ENCODE peak calls at places on chromosomes 1 and 21, in seven cellular contexts. One of them, this sample, is unnamed.

GRCh38 chr21:34726627-34727337 is 58.0 kb downstream of the CLIC6 start:
- DNase-seq in stimulated activated CD4-positive, alpha-beta T cell treated with anti-CD3 and anti-CD28 coated beads, Interleukin-4, amount 100 ng/mL, for 48 hours: no peak
- DNase-seq in non-pigmented ciliary epithelial cell: peak
- DNase-seq in cardiac septum: no peak
- DNase-seq in adrenal gland: no peak
- DNase-seq in Kasumi-1: no peak
- DNase-seq in neural progenitor cell: no peak
- DNase-seq in this sample: no peak

GRCh38 chr1:204478921-204479320 is 15.7 kb downstream of the PIK3C2B start:
- DNase-seq in adrenal gland: no peak
- DNase-seq in Kasumi-1: no peak
- DNase-seq in neural progenitor cell: no peak
- DNase-seq in cardiac septum: no peak
- DNase-seq in non-pigmented ciliary epithelial cell: no peak
- DNase-seq in stimulated activated CD4-positive, alpha-beta T cell treated with anti-CD3 and anti-CD28 coated beads, Interleukin-4, amount 100 ng/mL, for 48 hours: no peak
- DNase-seq in this sample: no peak

GRCh38 chr1:221122501-221122900 is 243.3 kb downstream of the HLX start:
- DNase-seq in cardiac septum: no peak
- DNase-seq in non-pigmented ciliary epithelial cell: no peak
- DNase-seq in neural progenitor cell: no peak
- DNase-seq in Kasumi-1: no peak
- DNase-seq in stimulated activated CD4-positive, alpha-beta T cell treated with anti-CD3 and anti-CD28 coated beads, Interleukin-4, amount 100 ng/mL, for 48 hours: no peak
- DNase-seq in adrenal gland: no peak
- DNase-seq in this sample: no peak

GRCh38 chr1:57024855-57025254 is 59.0 kb upstream of the C8B start:
- DNase-seq in cardiac septum: no peak
- DNase-seq in neural progenitor cell: peak
- DNase-seq in non-pigmented ciliary epithelial cell: no peak
- DNase-seq in Kasumi-1: no peak
- DNase-seq in stimulated activated CD4-positive, alpha-beta T cell treated with anti-CD3 and anti-CD28 coated beads, Interleukin-4, amount 100 ng/mL, for 48 hours: no peak
- DNase-seq in adrenal gland: no peak
- DNase-seq in this sample: no peak

GRCh38 chr1:30683699-30684098 is 39.7 kb downstream of the MATN1 start:
- DNase-seq in neural progenitor cell: no peak
- DNase-seq in stimulated activated CD4-positive, alpha-beta T cell treated with anti-CD3 and anti-CD28 coated beads, Interleukin-4, amount 100 ng/mL, for 48 hours: no peak
- DNase-seq in Kasumi-1: no peak
- DNase-seq in adrenal gland: peak
- DNase-seq in non-pigmented ciliary epithelial cell: no peak
- DNase-seq in cardiac septum: peak
- DNase-seq in this sample: no peak

GRCh38 chr1:209835782-209836298 is 8.1 kb downstream of the UTP25 start:
- DNase-seq in adrenal gland: no peak
- DNase-seq in non-pigmented ciliary epithelial cell: no peak
- DNase-seq in neural progenitor cell: no peak
- DNase-seq in stimulated activated CD4-positive, alpha-beta T cell treated with anti-CD3 and anti-CD28 coated beads, Interleukin-4, amount 100 ng/mL, for 48 hours: peak
- DNase-seq in cardiac septum: no peak
- DNase-seq in Kasumi-1: no peak
- DNase-seq in this sample: no peak

GRCh38 chr1:12384836-12385456 is 155.1 kb downstream of the VPS13D start:
- DNase-seq in non-pigmented ciliary epithelial cell: no peak
- DNase-seq in stimulated activated CD4-positive, alpha-beta T cell treated with anti-CD3 and anti-CD28 coated beads, Interleukin-4, amount 100 ng/mL, for 48 hours: no peak
- DNase-seq in Kasumi-1: peak
- DNase-seq in cardiac septum: no peak
- DNase-seq in adrenal gland: no peak
- DNase-seq in neural progenitor cell: no peak
- DNase-seq in this sample: no peak

GRCh38 chr1:229197225-229197677 is 73.7 kb upstream of the RAB4A start:
- DNase-seq in non-pigmented ciliary epithelial cell: no peak
- DNase-seq in adrenal gland: no peak
- DNase-seq in cardiac septum: no peak
- DNase-seq in Kasumi-1: no peak
- DNase-seq in stimulated activated CD4-positive, alpha-beta T cell treated with anti-CD3 and anti-CD28 coated beads, Interleukin-4, amount 100 ng/mL, for 48 hours: no peak
- DNase-seq in neural progenitor cell: no peak
- DNase-seq in this sample: no peak

GRCh38 chr1:41442697-41443251 is 41.7 kb downstream of the EDN2 start:
- DNase-seq in cardiac septum: no peak
- DNase-seq in non-pigmented ciliary epithelial cell: no peak
- DNase-seq in adrenal gland: no peak
- DNase-seq in Kasumi-1: no peak
- DNase-seq in stimulated activated CD4-positive, alpha-beta T cell treated with anti-CD3 and anti-CD28 coated beads, Interleukin-4, amount 100 ng/mL, for 48 hours: no peak
- DNase-seq in neural progenitor cell: no peak
- DNase-seq in this sample: no peak

GRCh38 chr21:37829447-37829846 is 86.8 kb downstream of the KCNJ6 start:
- DNase-seq in Kasumi-1: no peak
- DNase-seq in neural progenitor cell: no peak
- DNase-seq in stimulated activated CD4-positive, alpha-beta T cell treated with anti-CD3 and anti-CD28 coated beads, Interleukin-4, amount 100 ng/mL, for 48 hours: no peak
- DNase-seq in cardiac septum: no peak
- DNase-seq in adrenal gland: peak
- DNase-seq in non-pigmented ciliary epithelial cell: no peak
- DNase-seq in this sample: peak